ENCODE peak calls at places on chromosome 18, in eight cellular contexts. A, H, I, P, N, K, U and M are unnamed samples.

GRCh38 chr18:41121116-41121826 is 833.8 kb upstream of the PIK3C3 start:
- DNase-seq in P (no peak), I (no peak), K (no peak), H (no peak), U (no peak), A (no peak), N (peak; percentile 5), M (no peak)

GRCh38 chr18:39519741-39520140 is 1954.1 kb upstream of the CELF4 start:
- DNase-seq in U (peak; percentile 4), K (no peak), A (no peak), P (no peak), H (no peak), N (no peak), I (no peak), M (no peak)

GRCh38 chr18:63192885-63193349 is 126.7 kb downstream of the BCL2 start:
- DNase-seq in H (no peak), U (no peak), N (no peak), K (no peak), P (no peak), A (no peak), I (no peak), M (no peak)

GRCh38 chr18:79707239-79707638 is 27.6 kb downstream of the CTDP1 start:
- DNase-seq in I (no peak), A (no peak), K (no peak), N (no peak), P (no peak), U (no peak), H (no peak), M (no peak)

GRCh38 chr18:57771183-57771582 is 31.9 kb downstream of the ATP8B1 start:
- DNase-seq in I (peak; percentile 37), K (no peak), H (no peak), N (no peak), P (no peak), U (no peak), A (no peak), M (peak; percentile 59)

GRCh38 chr18:57789105-57789504 is 14.0 kb downstream of the ATP8B1 start:
- DNase-seq in I (no peak), P (no peak), H (no peak), K (no peak), U (no peak), N (no peak), A (no peak), M (no peak)

GRCh38 chr18:44537521-44537920 is 143.2 kb upstream of the SETBP1 start:
- DNase-seq in H (peak; percentile 31), K (no peak), N (no peak), U (peak; percentile 65), A (no peak), I (no peak), P (peak; percentile 65), M (no peak)

GRCh38 chr18:69843047-69843446 is 104.6 kb downstream of the CD226 start:
- DNase-seq in I (no peak), H (no peak), N (no peak), U (no peak), K (no peak), P (no peak), A (no peak), M (no peak)

GRCh38 chr18:48877941-48878340 is 72.8 kb downstream of the SMAD7 start:
- DNase-seq in K (no peak), P (no peak), I (no peak), A (no peak), U (no peak), N (no peak), H (no peak), M (no peak)

GRCh38 chr18:46536215-46536874 is 120.7 kb downstream of the LOXHD1 start:
- DNase-seq in P (peak; percentile 70), H (no peak), I (no peak), K (no peak), N (no peak), U (peak; percentile 7), A (peak; percentile 43), M (no peak)

GRCh38 chr18:46171331-46171730 is 67.1 kb downstream of the HAUS1 start:
- DNase-seq in U (no peak), P (no peak), I (no peak), H (no peak), N (no peak), A (no peak), K (no peak), M (no peak)

GRCh38 chr18:11042247-11042646 is 107.1 kb downstream of the PIEZO2 start:
- DNase-seq in A (no peak), P (no peak), U (no peak), H (no peak), I (no peak), K (no peak), N (no peak), M (peak; percentile 40)

GRCh38 chr18:39414009-39414700 is 1848.6 kb upstream of the CELF4 start:
- DNase-seq in H (no peak), A (no peak), U (peak; percentile 0), P (no peak), N (no peak), I (no peak), K (no peak), M (no peak)

GRCh38 chr18:75784413-75784812 is 356.9 kb upstream of the SMIM21 start:
- DNase-seq in A (no peak), I (no peak), K (no peak), P (no peak), N (no peak), H (no peak), U (no peak), M (no peak)

GRCh38 chr18:6159426-6159825 is 255.3 kb downstream of the L3MBTL4 start:
- DNase-seq in H (no peak), N (no peak), A (no peak), U (no peak), K (no peak), I (no peak), P (no peak), M (no peak)
- H3K27ac ChIP-seq in H (no peak overlapping the region), N (no peak overlapping the region), A (no peak overlapping the region), U (no peak overlapping the region), K (no peak overlapping the region), I (no peak overlapping the region), P (no peak overlapping the region), M (no peak overlapping the region)

DNA sequence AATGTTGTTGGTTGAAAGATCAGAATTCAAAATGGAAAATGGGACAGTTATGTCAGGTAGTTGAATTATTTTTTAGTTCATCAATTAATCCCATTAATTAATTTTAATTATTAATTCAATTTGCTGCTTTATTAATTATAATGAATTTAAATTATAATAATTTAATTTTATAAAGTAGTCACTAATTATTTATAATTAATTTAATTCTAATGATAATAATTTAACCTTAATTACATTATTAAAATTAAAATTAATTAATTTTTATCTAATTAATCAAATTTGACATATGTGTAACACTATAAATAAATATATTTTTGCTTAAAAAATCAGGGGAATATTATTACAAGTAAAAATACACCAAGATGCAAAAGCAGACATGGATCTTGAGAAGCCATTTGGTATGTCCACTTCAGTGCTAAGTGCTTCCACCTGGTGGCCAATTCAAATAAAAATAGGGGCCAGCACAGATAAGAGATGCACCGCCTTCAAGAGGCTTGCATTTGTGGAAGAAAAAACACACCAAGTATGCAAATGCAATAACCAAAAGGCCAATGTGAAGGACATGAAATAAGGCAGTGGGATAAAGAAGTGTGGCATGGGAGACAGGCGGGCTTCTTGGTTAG is 73.2 kb downstream of the MBP start:
- DNase-seq in I (peak; percentile 86), U (peak; percentile 33), P (peak; percentile 75), A (no peak), N (no peak), H (no peak), K (no peak), M (no peak)
- H3K27ac ChIP-seq in I (peak overlapping the region; percentile 24), U (no peak overlapping the region), P (no peak overlapping the region), A (no peak overlapping the region), N (no peak overlapping the region), H (no peak overlapping the region), K (peak overlapping the region; percentile 88), M (no peak overlapping the region)

GRCh38 chr18:21264651-21265050 is 22.6 kb downstream of the GREB1L start:
- DNase-seq in H (no peak), P (no peak), U (peak; percentile 3), K (no peak), N (peak; percentile 79), A (no peak), I (no peak), M (no peak)
- H3K27ac ChIP-seq in H (no peak overlapping the region), P (peak overlapping the region; percentile 86), U (no peak overlapping the region), K (no peak overlapping the region), N (peak overlapping the region; percentile 40), A (no peak overlapping the region), I (no peak overlapping the region), M (no peak overlapping the region)

DNA sequence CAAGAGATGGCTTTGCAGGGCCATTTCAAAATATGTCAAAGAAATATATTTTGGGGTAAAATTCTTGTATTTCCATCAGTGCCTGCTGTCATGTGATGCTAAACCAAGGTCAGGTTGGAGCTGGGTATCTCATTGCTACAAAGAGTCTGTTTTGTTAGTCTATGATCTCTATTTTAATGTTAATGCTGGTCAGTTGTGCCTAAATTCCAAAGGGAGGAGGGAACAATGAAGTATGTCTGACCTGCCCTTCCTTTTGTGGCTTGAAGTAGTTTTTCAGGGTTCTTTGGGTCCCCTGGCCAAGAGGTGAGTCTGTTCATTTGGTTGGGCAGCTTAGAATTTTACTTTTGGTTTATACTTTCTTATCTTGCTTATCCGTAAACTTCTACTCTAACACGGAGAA is 61.6 kb upstream of the DYNAP start:
- DNase-seq in H (peak; percentile 27), U (no peak), K (no peak), P (peak; percentile 58), N (no peak), I (no peak), A (no peak), M (no peak)
- H3K27ac ChIP-seq in H (peak overlapping the region; percentile 89), U (no peak overlapping the region), K (no peak overlapping the region), P (no peak overlapping the region), N (no peak overlapping the region), I (no peak overlapping the region), A (no peak overlapping the region), M (no peak overlapping the region)

GRCh38 chr18:49934457-49934856 is 121.1 kb upstream of the ACAA2 start:
- DNase-seq in P (no peak), A (no peak), K (no peak), H (no peak), I (no peak), N (no peak), U (no peak), M (no peak)
- H3K27ac ChIP-seq in P (no peak overlapping the region), A (no peak overlapping the region), K (no peak overlapping the region), H (no peak overlapping the region), I (no peak overlapping the region), N (no peak overlapping the region), U (no peak overlapping the region), M (no peak overlapping the region)

GRCh38 chr18:31380912-31381311 is 4.3 kb downstream of the DSG4 start:
- DNase-seq in P (no peak), A (no peak), U (no peak), N (no peak), H (no peak), K (no peak), I (no peak), M (no peak)

DNA sequence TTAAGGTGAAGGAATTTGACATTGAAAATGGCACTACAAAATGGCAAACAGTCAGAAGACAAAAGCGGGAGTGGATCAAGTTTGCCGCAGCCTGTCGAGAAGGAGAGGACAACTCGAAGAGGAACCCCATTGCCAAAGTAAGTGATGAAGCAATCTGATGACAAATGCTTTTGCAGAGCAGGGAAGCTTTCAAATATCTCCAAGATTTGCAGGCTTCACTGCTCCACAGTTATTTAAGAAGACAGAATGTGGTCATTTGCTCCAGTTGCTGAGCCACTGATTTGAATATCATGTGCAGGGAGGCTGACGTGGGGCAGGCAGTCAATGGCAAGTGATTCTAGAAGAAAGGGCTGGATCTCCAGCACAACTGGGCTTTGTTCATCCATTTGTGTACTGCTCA is 10.1 kb downstream of the DSG4 start:
- DNase-seq in H (no peak), I (peak; percentile 28), U (no peak), P (no peak), N (peak; percentile 4), K (no peak), A (no peak), M (no peak)
- H3K27ac ChIP-seq in H (no peak overlapping the region), I (no peak overlapping the region), U (no peak overlapping the region), P (no peak overlapping the region), N (no peak overlapping the region), K (no peak overlapping the region), A (no peak overlapping the region), M (no peak overlapping the region)